ENCODE peak calls at places on chromosomes 13 and 19, in four cellular contexts. M is K562, Q is WTC11, A is HepG2. W is an unnamed sample.

GRCh38 chr13:51222510-51223283 is 499 bp downstream of the FAM124A start:
- DNase-seq in Q (peak; percentile 28), M (no peak), A (no peak), W (no peak)

GRCh38 chr13:42893346-42893745 is 98.7 kb downstream of the EPSTI1 start:
- DNase-seq in Q (no peak), M (no peak), A (no peak), W (no peak)

GRCh38 chr13:104592127-104592526 is 1525.9 kb upstream of the SLC10A2 start:
- DNase-seq in M (no peak), Q (no peak), A (no peak), W (no peak)

GRCh38 chr13:99196466-99197256 is 4.0 kb upstream of the UBAC2 start:
- DNase-seq in M (no peak), Q (no peak), A (no peak), W (no peak)

GRCh38 chr13:20118268-20119140 is 42.3 kb downstream of the GJA3 start:
- DNase-seq in M (peak; percentile 41), A (no peak), Q (peak; percentile 46), W (peak; percentile 71)

GRCh38 chr19:33261511-33262192 is 36.0 kb upstream of the SLC7A10 start:
- DNase-seq in A (no peak), Q (no peak), M (no peak), W (peak; percentile 68)

GRCh38 chr13:30718661-30719520 is 16.5 kb upstream of the ALOX5AP start:
- DNase-seq in M (no peak), A (peak; percentile 24), Q (no peak), W (no peak)

GRCh38 chr19:6091771-6092291 is 18.5 kb downstream of the RFX2 start:
- DNase-seq in Q (no peak), M (no peak), A (no peak), W (no peak)

GRCh38 chr13:99895428-99895998 is 76.1 kb downstream of the ZIC5 start:
- DNase-seq in A (no peak), Q (no peak), M (no peak), W (peak; percentile 61)

GRCh38 chr13:91946498-91947070 is 548.2 kb downstream of the GPC5 start:
- DNase-seq in A (peak; percentile 44), Q (no peak), M (peak; percentile 1), W (peak; percentile 63)

GRCh38 chr13:46134961-46135522 is 30.2 kb upstream of the CPB2 start:
- DNase-seq in M (no peak), A (peak; percentile 78), Q (no peak), W (no peak)
- TF ChIP-seq FOXJ3 in M (no peak), A (no peak), Q (no peak), W (no peak)

DNA sequence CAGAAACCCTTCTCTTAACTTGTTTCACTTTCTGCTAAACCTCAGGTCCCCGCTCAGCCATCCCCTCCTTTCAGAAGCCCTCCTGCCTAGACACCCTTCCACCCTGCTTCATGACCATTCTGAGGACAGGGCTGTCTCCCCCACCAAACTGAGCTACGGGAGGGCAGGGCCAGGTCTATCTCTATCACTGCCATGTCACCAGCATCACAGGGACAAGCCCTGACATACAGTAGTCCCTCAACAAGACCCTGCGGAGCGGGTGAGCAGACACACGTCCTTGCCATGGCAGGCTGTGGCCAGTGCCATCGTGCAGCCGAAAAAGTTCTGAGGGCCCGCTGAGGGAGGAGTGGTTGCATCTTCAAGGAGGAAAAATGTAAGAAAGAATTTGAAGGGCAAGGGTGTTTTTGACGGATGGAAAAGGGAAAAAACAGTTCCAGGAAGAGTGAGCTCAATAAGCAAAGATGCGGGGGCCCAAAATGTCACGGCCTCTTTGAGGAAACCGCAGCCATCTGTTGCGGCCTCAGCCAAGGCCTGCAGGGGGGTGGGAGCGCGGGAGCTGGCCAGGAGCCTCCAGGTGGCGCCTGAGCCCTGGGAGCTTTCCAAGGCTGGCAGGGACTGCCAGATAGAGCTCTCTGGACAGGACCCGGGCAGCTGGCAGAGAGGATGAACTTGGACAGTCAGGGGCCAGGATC is 8.1 kb downstream of the PTGIR start:
- DNase-seq in Q (peak; percentile 82), M (peak; percentile 81), A (peak; percentile 50), W (peak; percentile 90)
- TF ChIP-seq FOXJ3 in Q (no peak), M (no peak), A (no peak), W (no peak)

DNA sequence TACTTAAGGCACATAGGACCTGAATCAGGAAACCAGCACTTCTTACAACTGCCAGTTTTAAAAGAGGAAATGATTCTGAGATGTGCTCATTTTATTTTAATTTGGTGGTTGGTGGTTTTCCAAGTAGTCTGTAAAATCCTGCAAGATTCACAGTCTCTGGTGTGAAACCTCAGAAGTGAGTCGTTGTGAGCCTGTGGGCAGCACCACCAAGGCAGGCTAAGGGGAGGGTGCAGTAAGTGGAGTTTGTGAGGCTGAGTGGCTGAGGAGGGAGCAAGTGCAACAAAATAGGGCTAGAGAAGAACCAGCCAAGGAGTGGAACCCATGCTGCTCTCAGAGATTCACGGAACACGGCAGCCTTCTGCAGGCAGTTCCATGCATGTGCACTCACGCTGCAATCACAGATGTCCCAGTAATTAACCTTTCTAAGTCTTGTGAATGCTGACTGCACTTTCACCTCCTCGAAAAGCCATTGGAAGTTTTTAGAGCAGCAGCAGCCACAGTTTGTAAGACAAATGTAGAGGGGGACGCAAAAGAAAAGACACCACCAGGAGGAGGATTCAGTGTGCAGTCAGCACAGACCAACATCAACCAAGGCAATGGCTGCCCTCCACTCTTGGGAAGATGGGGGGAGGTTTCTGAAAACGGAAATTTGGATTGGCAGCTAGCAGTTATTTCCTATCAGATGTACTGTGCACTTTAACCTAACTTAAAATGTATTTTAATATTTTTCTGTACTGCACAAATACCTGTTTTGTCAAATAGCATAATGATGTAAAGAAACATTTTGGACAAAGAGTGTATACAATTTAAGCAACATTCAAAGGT is 44.9 kb downstream of the ESD start:
- DNase-seq in A (no peak), M (no peak), Q (no peak), W (no peak)
- TF ChIP-seq FOXJ3 in A (no peak), M (no peak), Q (no peak), W (no peak)

GRCh38 chr19:52599241-52599640 is 29.2 kb downstream of the ZNF701 start:
- DNase-seq in Q (no peak), M (no peak), A (no peak), W (no peak)
- TF ChIP-seq FOXJ3 in Q (no peak), M (no peak), A (no peak), W (no peak)

GRCh38 chr13:113410472-113411201 is 42.7 kb downstream of the ADPRHL1 start:
- DNase-seq in Q (no peak), A (peak; percentile 61), M (no peak), W (no peak)
- TF ChIP-seq FOXJ3 in Q (no peak), A (no peak), M (no peak), W (no peak)

GRCh38 chr13:70457474-70457873 is 349.2 kb upstream of the KLHL1 start:
- DNase-seq in A (no peak), Q (no peak), M (no peak), W (no peak)
- TF ChIP-seq FOXJ3 in A (no peak), Q (no peak), M (no peak), W (no peak)

GRCh38 chr13:53254495-53254894 is 225.9 kb downstream of the OLFM4 start:
- DNase-seq in A (no peak), M (peak; percentile 3), Q (no peak), W (no peak)

GRCh38 chr13:53255795-53256194 is 227.2 kb downstream of the OLFM4 start:
- DNase-seq in Q (no peak), A (no peak), M (no peak), W (no peak)

GRCh38 chr13:53250977-53251376 is 222.4 kb downstream of the OLFM4 start:
- DNase-seq in M (no peak), A (no peak), Q (no peak), W (no peak)

GRCh38 chr13:53249236-53249635 is 220.6 kb downstream of the OLFM4 start:
- DNase-seq in Q (no peak), M (no peak), A (no peak), W (no peak)

GRCh38 chr13:53250272-53250875 is 221.8 kb downstream of the OLFM4 start:
- DNase-seq in M (peak; percentile 73), Q (no peak), A (peak; percentile 74), W (peak; percentile 57)
- TF ChIP-seq FOXJ3 in M (no peak), Q (no peak), A (no peak), W (no peak)

GRCh38 chr13:80309926-80310325 is 31.0 kb downstream of the SPRY2 start:
- DNase-seq in A (no peak), M (no peak), Q (no peak), W (no peak)
- TF ChIP-seq FOXJ3 in A (no peak), M (no peak), Q (no peak), W (no peak)